ENCODE peak calls at places on chromosomes 11 and 22, in five cellular contexts. X is HepG2; F is caudate nucleus; O is effector CD4-positive, alpha-beta T cell; Y is stimulated activated CD8-positive, alpha-beta memory T cell treated with anti-CD3 and anti-CD28 coated beads, Interleukin-2, amount 100 ng/mL, for 48 hours. I is an unnamed sample.

GRCh38 chr22:50012201-50013181 is at the start of gene IL17REL:
- DNase-seq in X (no peak), F (no peak), O (no peak), Y (no peak), I (no peak)

GRCh38 chr22:23268139-23268712 is 87.9 kb downstream of the BCR start:
- DNase-seq in X (no peak), F (peak; percentile 76), Y (no peak), O (no peak), I (no peak)

GRCh38 chr11:29261831-29262230 is 755.0 kb downstream of the KCNA4 start:
- DNase-seq in O (no peak), Y (no peak), F (no peak), X (no peak), I (no peak)

GRCh38 chr11:128726464-128727139 is 32.7 kb downstream of the FLI1 start:
- DNase-seq in O (no peak), X (no peak), F (no peak), Y (no peak), I (no peak)

GRCh38 chr11:64851831-64852337 is 7.4 kb upstream of the CDC42BPG start:
- DNase-seq in F (no peak), X (no peak), O (no peak), Y (no peak), I (no peak)

GRCh38 chr11:88414981-88415391 is 77.5 kb upstream of the CTSC start:
- DNase-seq in O (no peak), Y (no peak), F (no peak), X (no peak), I (no peak)

GRCh38 chr11:133134561-133135173 is 397.6 kb downstream of the OPCML start:
- DNase-seq in Y (peak; percentile 28), O (peak; percentile 3), X (peak; percentile 39), F (peak; percentile 45), I (peak; percentile 70)

GRCh38 chr22:43553451-43554258 is 141.8 kb downstream of the MPPED1 start:
- DNase-seq in F (no peak), O (no peak), X (no peak), Y (no peak), I (peak; percentile 74)

GRCh38 chr11:117201516-117201866 is 2.3 kb downstream of the TAGLN start:
- DNase-seq in O (no peak), F (no peak), Y (no peak), X (no peak), I (no peak)

GRCh38 chr11:64869571-64870175 is 8.7 kb downstream of the EHD1 start:
- DNase-seq in F (no peak), X (peak; percentile 42), Y (no peak), O (no peak), I (no peak)

GRCh38 chr11:65366340-65366773 is 11.8 kb downstream of the TIGD3 start:
- DNase-seq in X (peak; percentile 84), Y (no peak), O (no peak), F (peak; percentile 20), I (peak; percentile 47)

GRCh38 chr22:26259510-26259909 is 90.2 kb downstream of the SEZ6L start:
- DNase-seq in Y (no peak), X (peak; percentile 30), F (no peak), O (no peak), I (no peak)

GRCh38 chr11:126925321-126926093 is 75.1 kb downstream of the KIRREL3 start:
- DNase-seq in O (no peak), Y (no peak), F (peak; percentile 43), X (no peak), I (peak; percentile 55)

GRCh38 chr11:31417357-31417756 is 47.7 kb downstream of the DNAJC24 start:
- DNase-seq in O (no peak), X (no peak), F (no peak), Y (no peak), I (no peak)

GRCh38 chr22:35995772-35996171 is 32.9 kb downstream of the RBFOX2 start:
- DNase-seq in Y (no peak), O (no peak), F (no peak), X (no peak), I (no peak)

GRCh38 chr22:28883657-28883916 is 215 bp downstream of the ZNRF3 start:
- DNase-seq in X (no peak), F (no peak), O (no peak), Y (no peak), I (no peak)

GRCh38 chr11:66542362-66542761 is 3.5 kb downstream of the ZDHHC24 start:
- DNase-seq in O (no peak), X (no peak), F (no peak), Y (no peak), I (no peak)

GRCh38 chr11:65446446-65447277 is 24.1 kb downstream of the NEAT1 start:
- DNase-seq in F (no peak), Y (no peak), X (no peak), O (no peak), I (no peak)

GRCh38 chr11:9838961-9839360 is 175.1 kb downstream of the SWAP70 start:
- DNase-seq in F (no peak), Y (no peak), O (no peak), X (no peak), I (no peak)

GRCh38 chr22:43155789-43156188 is 4.4 kb downstream of the TSPO start:
- DNase-seq in O (no peak), F (no peak), X (no peak), Y (no peak), I (no peak)

GRCh38 chr11:93169950-93170561 is 27.7 kb downstream of the SLC36A4 start:
- DNase-seq in O (no peak), Y (no peak), X (peak; percentile 24), F (no peak), I (no peak)

GRCh38 chr11:66106786-66107599 is 36.9 kb downstream of the PACS1 start:
- DNase-seq in X (peak; percentile 42), Y (peak; percentile 39), F (no peak), O (no peak), I (no peak)

GRCh38 chr11:57476223-57476882 is 16.0 kb downstream of the RTN4RL2 start:
- DNase-seq in Y (peak; percentile 12), O (no peak), X (no peak), F (no peak), I (no peak)

GRCh38 chr22:50308597-50308935 is 1.1 kb upstream of the PLXNB2 start:
- DNase-seq in O (no peak), X (peak; percentile 59), F (peak; percentile 25), Y (no peak), I (peak; percentile 78)

GRCh38 chr11:100774859-100775258 is 87.8 kb downstream of the ARHGAP42 start:
- DNase-seq in O (no peak), X (peak; percentile 43), F (no peak), Y (no peak), I (no peak)

GRCh38 chr11:92886243-92886905 is 83.1 kb upstream of the MTNR1B start:
- DNase-seq in X (peak; percentile 54), Y (no peak), F (peak; percentile 17), O (no peak), I (peak; percentile 62)

GRCh38 chr11:17601206-17602075 is 54.4 kb downstream of the OTOG start:
- DNase-seq in F (peak; percentile 31), O (no peak), Y (no peak), X (no peak), I (peak; percentile 66)

GRCh38 chr11:17197431-17197898 is 10.3 kb downstream of the PIK3C2A start:
- DNase-seq in F (no peak), O (no peak), X (peak; percentile 93), Y (no peak), I (no peak)

GRCh38 chr11:34960277-34960676 is 43.9 kb downstream of the PDHX start:
- DNase-seq in O (no peak), F (no peak), X (no peak), Y (no peak), I (no peak)

GRCh38 chr22:29379258-29379657 is 9.1 kb downstream of the AP1B1 start:
- DNase-seq in F (no peak), Y (no peak), O (no peak), X (no peak), I (no peak)

GRCh38 chr11:704799-705645 is 1.0 kb upstream of the EPS8L2 start:
- DNase-seq in Y (no peak), O (no peak), X (peak; percentile 93), F (no peak), I (no peak)

GRCh38 chr11:126722956-126723664 is 277.5 kb downstream of the KIRREL3 start:
- DNase-seq in O (no peak), X (no peak), Y (no peak), F (no peak), I (no peak)

GRCh38 chr22:44359496-44360110 is 46.9 kb upstream of the SHISAL1 start:
- DNase-seq in X (no peak), O (no peak), Y (no peak), F (no peak), I (no peak)

GRCh38 chr11:44192701-44193100 is 97.2 kb downstream of the EXT2 start:
- DNase-seq in Y (no peak), O (no peak), F (no peak), X (no peak), I (no peak)

GRCh38 chr11:84594602-84595001 is 1032.5 kb downstream of the DLG2 start:
- DNase-seq in Y (no peak), F (no peak), X (no peak), O (no peak), I (no peak)

GRCh38 chr11:3001496-3001895 is 9.4 kb upstream of the NAP1L4 start:
- DNase-seq in Y (no peak), O (no peak), X (no peak), F (peak; percentile 68), I (no peak)

GRCh38 chr11:64298966-64299846 is 952 bp upstream of the CATSPERZ start:
- DNase-seq in X (no peak), F (peak; percentile 60), O (no peak), Y (no peak), I (no peak)

GRCh38 chr11:114064216-114064615 is 4.7 kb downstream of the ZBTB16 start:
- DNase-seq in O (no peak), F (no peak), X (no peak), Y (no peak), I (no peak)

GRCh38 chr11:119092880-119093665 is 8.4 kb downstream of the HMBS start:
- DNase-seq in X (peak; percentile 43), F (no peak), Y (no peak), O (no peak), I (no peak)

GRCh38 chr11:33701831-33702230 is 1.2 kb upstream of the C11orf91 start:
- DNase-seq in O (no peak), X (no peak), F (peak; percentile 54), Y (no peak), I (no peak)

I was measured in WERI-Rb-1.